ENCODE peak calls at places on chromosomes 1 and 21, in four cellular contexts. V is mammary epithelial cell; H is fibroblast of lung; Z is effector memory CD4-positive, alpha-beta T cell. Y is an unnamed sample.

GRCh38 chr1:16251381-16251780 is 14.4 kb upstream of the CPLANE2 start:
- DNase-seq in V (no peak), H (no peak), Z (no peak), Y (no peak)

GRCh38 chr1:166307261-166308188 is 140.7 kb upstream of the FAM78B start:
- DNase-seq in V (no peak), H (no peak), Z (no peak), Y (no peak)

GRCh38 chr1:162310337-162310736 is 66.3 kb downstream of the SPATA46 start:
- DNase-seq in V (peak), H (peak), Z (no peak), Y (no peak)

GRCh38 chr1:47569681-47570470 is 132.0 kb downstream of the FOXD2 start:
- DNase-seq in V (peak), H (peak), Z (no peak), Y (peak)

GRCh38 chr1:149993181-149993580 is 17.3 kb downstream of the OTUD7B start:
- DNase-seq in V (no peak), H (peak), Z (no peak), Y (no peak)

GRCh38 chr1:63041660-63042059 is 257.7 kb downstream of the ATG4C start:
- DNase-seq in V (no peak), H (no peak), Z (no peak), Y (no peak)

GRCh38 chr21:28832013-28832714 is 160.5 kb downstream of the LTN1 start:
- DNase-seq in V (peak), H (peak), Z (no peak), Y (no peak)

GRCh38 chr1:5667513-5668325 is 324.5 kb downstream of the NPHP4 start:
- DNase-seq in V (no peak), H (no peak), Z (no peak), Y (peak)

GRCh38 chr1:45200435-45200834 is 6.0 kb downstream of the ZSWIM5 start:
- DNase-seq in V (no peak), H (no peak), Z (no peak), Y (no peak)

GRCh38 chr21:16309250-16309971 is 579.6 kb downstream of the USP25 start:
- DNase-seq in V (peak), H (peak), Z (no peak), Y (no peak)

GRCh38 chr1:212467843-212468482 is 35.2 kb downstream of the NENF start:
- DNase-seq in V (peak), H (peak), Z (no peak), Y (no peak)

GRCh38 chr1:86696522-86696921 is 7.9 kb upstream of the SH3GLB1 start:
- DNase-seq in V (peak), H (peak), Z (no peak), Y (no peak)

GRCh38 chr1:60911980-60912692 is 170.2 kb upstream of the NFIA start:
- DNase-seq in V (no peak), H (no peak), Z (no peak), Y (no peak)

GRCh38 chr1:246159290-246160227 is 347.5 kb downstream of the SMYD3 start:
- DNase-seq in V (peak), H (no peak), Z (no peak), Y (no peak)

GRCh38 chr21:45601551-45601950 is 42.0 kb upstream of the PCBP3 start:
- DNase-seq in V (no peak), H (no peak), Z (no peak), Y (no peak)

GRCh38 chr1:239816090-239816812 is 275.4 kb upstream of the FMN2 start:
- DNase-seq in V (peak), H (peak), Z (no peak), Y (no peak)

GRCh38 chr21:37562920-37563640 is 196.5 kb downstream of the DYRK1A start:
- DNase-seq in V (no peak), H (no peak), Z (peak), Y (peak)

GRCh38 chr1:92587445-92587844 is 100.7 kb upstream of the GFI1 start:
- DNase-seq in V (no peak), H (no peak), Z (no peak), Y (no peak)

GRCh38 chr1:167862432-167863076 is 51.4 kb downstream of the ADCY10 start:
- DNase-seq in V (no peak), H (peak), Z (no peak), Y (no peak)

GRCh38 chr21:23160914-23161313 is 2162.7 kb downstream of the NCAM2 start:
- DNase-seq in V (no peak), H (no peak), Z (no peak), Y (no peak)

GRCh38 chr21:25126564-25126963 is 480.7 kb downstream of the MRPL39 start:
- DNase-seq in V (no peak), H (no peak), Z (no peak), Y (no peak)

GRCh38 chr1:27005648-27006496 is 6.8 kb downstream of the TENT5B start:
- DNase-seq in V (no peak), H (no peak), Z (no peak), Y (no peak)

GRCh38 chr1:94428441-94428840 is 10.3 kb downstream of the ABCD3 start:
- DNase-seq in V (no peak), H (no peak), Z (no peak), Y (no peak)

GRCh38 chr1:47906009-47906432 is 91.2 kb downstream of the TRABD2B start:
- DNase-seq in V (peak), H (no peak), Z (no peak), Y (no peak)

GRCh38 chr1:158058339-158059025 is 65.0 kb downstream of the KIRREL1 start:
- DNase-seq in V (no peak), H (no peak), Z (no peak), Y (no peak)

GRCh38 chr1:91731815-91732214 is 154.1 kb downstream of the TGFBR3 start:
- DNase-seq in V (peak), H (peak), Z (peak), Y (no peak)

GRCh38 chr1:41152622-41153044 is 89.5 kb downstream of the SCMH1 start:
- DNase-seq in V (peak), H (peak), Z (no peak), Y (no peak)

GRCh38 chr1:9413143-9413876 is 120.6 kb downstream of the SPSB1 start:
- DNase-seq in V (peak), H (peak), Z (peak), Y (peak)

GRCh38 chr1:216020743-216021345 is 402.4 kb downstream of the USH2A start:
- DNase-seq in V (no peak), H (no peak), Z (no peak), Y (no peak)

GRCh38 chr1:182299728-182300581 is 91.6 kb downstream of the GLUL start:
- DNase-seq in V (peak), H (peak), Z (no peak), Y (peak)

GRCh38 chr1:182301026-182301436 is 90.6 kb downstream of the GLUL start:
- DNase-seq in V (no peak), H (no peak), Z (no peak), Y (no peak)

GRCh38 chr1:182303778-182304177 is 87.8 kb downstream of the GLUL start:
- DNase-seq in V (no peak), H (no peak), Z (no peak), Y (no peak)

GRCh38 chr1:182304218-182305016 is 87.2 kb downstream of the GLUL start:
- DNase-seq in V (no peak), H (no peak), Z (no peak), Y (no peak)

DNA sequence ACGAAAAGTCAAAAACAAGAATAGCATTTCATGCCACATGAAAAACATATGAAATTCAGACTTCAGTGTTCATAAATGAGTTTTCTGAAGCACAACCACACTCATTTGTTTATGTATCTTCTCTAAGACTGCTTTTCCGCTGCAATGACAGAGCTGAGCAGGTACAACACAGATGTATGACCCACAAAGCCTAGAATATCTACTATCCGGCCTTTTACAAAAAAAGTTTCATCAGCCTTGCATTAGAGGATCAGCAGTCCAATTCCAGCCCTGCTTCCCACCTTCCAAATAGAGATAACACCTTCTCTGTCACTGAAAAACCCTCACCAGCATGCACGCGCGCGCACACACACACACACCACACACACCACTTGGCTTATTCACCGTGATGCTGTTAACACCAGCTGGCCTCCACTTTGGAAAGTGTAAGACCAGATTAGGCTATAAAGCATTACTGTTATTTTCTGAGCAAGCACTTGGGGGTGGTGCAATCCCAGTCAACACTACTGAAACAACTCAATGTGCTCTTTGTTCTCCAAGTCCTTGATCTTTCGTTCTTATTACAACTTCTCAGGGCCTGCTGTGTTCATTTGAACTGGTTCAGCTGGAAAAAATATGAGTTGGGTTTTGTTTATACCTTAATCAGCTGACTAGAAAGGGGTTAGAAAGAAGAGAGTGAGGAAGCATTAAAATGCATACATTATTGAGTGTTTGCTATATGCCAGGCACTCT is 90.0 kb downstream of the GLUL start:
- DNase-seq in V (peak), H (peak), Z (no peak), Y (peak)
- H3K27ac ChIP-seq in V (no peak), H (no peak), Z (no peak), Y (peak)

DNA sequence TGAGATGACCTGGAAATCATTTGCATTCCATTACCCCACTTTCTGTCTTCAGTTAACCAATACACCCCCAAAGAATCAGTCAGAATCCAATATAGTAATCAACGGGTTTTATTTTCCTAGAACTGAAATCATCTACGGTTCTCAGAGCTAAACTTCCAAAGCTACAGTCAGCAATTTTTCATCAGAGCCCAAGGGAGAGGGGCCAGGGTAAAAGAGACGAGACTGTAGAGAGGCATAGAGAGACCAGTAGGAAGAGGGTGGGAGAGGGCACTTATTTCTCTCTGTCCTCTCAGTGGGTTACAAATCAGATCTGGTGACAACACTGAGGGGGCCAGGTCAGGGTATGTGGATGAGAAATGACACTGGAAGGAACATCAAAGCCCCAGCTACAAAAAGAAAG is 1.1 kb upstream of the MRPL24 start:
- DNase-seq in V (no peak), H (no peak), Z (no peak), Y (no peak)
- H3K27ac ChIP-seq in V (no peak), H (peak), Z (peak), Y (no peak)

DNA sequence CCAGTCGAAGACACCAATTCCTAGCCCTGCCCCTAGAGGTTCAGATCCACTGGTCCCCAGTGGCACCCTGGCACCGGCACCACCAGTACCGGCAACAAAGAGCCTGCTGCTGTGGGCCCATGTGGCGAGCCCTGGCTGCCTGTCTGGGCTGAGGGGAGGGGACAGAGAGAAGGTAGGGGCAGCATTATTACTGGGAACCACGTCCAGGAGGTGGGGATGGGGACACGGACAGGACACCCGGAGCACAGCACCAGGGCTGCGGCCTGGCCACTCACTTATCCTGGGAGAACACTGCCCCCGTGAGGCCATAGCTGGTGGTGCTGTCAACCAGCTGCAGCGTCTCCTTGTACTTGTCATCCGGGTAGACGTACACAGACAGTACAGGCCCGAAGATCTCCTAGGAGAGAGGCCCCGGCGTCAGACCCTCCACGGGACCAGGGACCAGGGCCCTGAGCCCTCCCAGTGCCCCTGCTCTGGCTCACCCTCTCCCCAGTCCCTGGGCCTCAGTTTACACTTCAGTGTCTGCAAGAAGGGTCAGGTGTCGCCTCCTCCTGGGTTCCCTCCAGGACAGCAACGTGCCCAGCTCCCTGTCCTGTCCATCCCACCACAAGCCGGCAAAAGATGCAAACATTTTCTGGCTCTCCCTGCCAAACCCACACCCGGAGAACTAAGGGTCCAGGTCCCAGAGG is 15.8 kb upstream of the TAS1R2 start:
- DNase-seq in V (peak), H (peak), Z (peak), Y (peak)
- H3K27ac ChIP-seq in V (no peak), H (no peak), Z (no peak), Y (no peak)

DNA sequence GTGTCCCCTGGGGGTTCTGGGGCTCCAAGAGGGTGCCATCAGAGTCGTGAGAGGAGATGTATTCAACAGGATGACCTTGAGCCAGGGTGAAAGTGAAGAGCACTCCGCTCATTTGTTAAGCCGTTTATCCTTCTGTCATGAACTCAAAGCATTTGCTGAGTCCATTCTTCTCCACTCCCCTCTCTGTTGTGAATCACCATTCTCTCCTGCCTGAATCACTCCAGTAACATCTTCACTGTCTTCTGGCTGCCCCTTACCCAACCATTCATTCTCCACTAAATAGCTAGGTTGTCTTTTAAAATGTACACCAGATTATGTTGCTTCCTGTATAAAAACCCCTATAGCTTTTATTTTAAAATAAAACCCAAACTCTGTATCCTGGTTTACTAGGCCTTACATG is 102.2 kb downstream of the RGL1 start:
- DNase-seq in V (no peak), H (no peak), Z (no peak), Y (no peak)
- H3K27ac ChIP-seq in V (no peak), H (no peak), Z (no peak), Y (no peak)

GRCh38 chr1:55428944-55429931 is 214.1 kb upstream of the USP24 start:
- DNase-seq in V (peak), H (peak), Z (no peak), Y (peak)
- H3K27ac ChIP-seq in V (peak), H (peak), Z (no peak), Y (no peak)

GRCh38 chr1:119869962-119870361 is 26.4 kb downstream of the ADAM30 start:
- DNase-seq in V (no peak), H (no peak), Z (no peak), Y (no peak)

GRCh38 chr1:119871881-119872280 is 24.4 kb downstream of the ADAM30 start:
- DNase-seq in V (peak), H (peak), Z (no peak), Y (no peak)

GRCh38 chr1:119874186-119874585 is 22.1 kb downstream of the ADAM30 start:
- DNase-seq in V (no peak), H (no peak), Z (no peak), Y (no peak)

GRCh38 chr1:119870917-119871486 is 25.3 kb downstream of the ADAM30 start:
- DNase-seq in V (peak), H (peak), Z (no peak), Y (peak)

GRCh38 chr1:119873166-119874025 is 22.9 kb downstream of the ADAM30 start:
- DNase-seq in V (peak), H (peak), Z (no peak), Y (peak)
- H3K27ac ChIP-seq in V (no peak), H (no peak), Z (no peak), Y (no peak)

GRCh38 chr1:12620142-12620865 is 2.3 kb upstream of the DHRS3 start:
- DNase-seq in V (no peak), H (peak), Z (no peak), Y (no peak)
- H3K27ac ChIP-seq in V (no peak), H (no peak), Z (no peak), Y (no peak)

Y was measured in testis.